ENCODE peak calls at places on chromosomes 2 and 18, in ten cellular contexts. K, C, J, N, L, U, A, M, X and P are unnamed samples.

GRCh38 chr2:100246163-100247145 is 75.8 kb downstream of the LONRF2 start:
- DNase-seq in K (no peak), C (no peak), J (no peak), N (no peak), L (peak), U (no peak), A (no peak), M (peak), X (no peak), P (peak)

GRCh38 chr2:69559696-69560482 is 83.7 kb downstream of the AAK1 start:
- DNase-seq in K (no peak), C (no peak), J (no peak), N (peak), L (peak), U (no peak), A (no peak), M (peak), X (peak), P (no peak)

GRCh38 chr2:83261591-83262136 is 1197.4 kb downstream of the SUCLG1 start:
- DNase-seq in K (no peak), C (no peak), J (no peak), N (no peak), L (no peak), U (no peak), A (no peak), M (no peak), X (no peak), P (no peak)

GRCh38 chr2:189177441-189177840 is 2.1 kb downstream of the COL5A2 start:
- DNase-seq in K (no peak), C (no peak), J (no peak), N (no peak), L (no peak), U (no peak), A (no peak), M (no peak), X (no peak), P (no peak)

GRCh38 chr2:38466849-38467767 is 90.0 kb upstream of the ATL2 start:
- DNase-seq in K (no peak), C (no peak), J (no peak), N (no peak), L (no peak), U (no peak), A (no peak), M (no peak), X (peak), P (no peak)

GRCh38 chr2:113203901-113204519 is 30.2 kb downstream of the PSD4 start:
- DNase-seq in K (peak), C (peak), J (peak), N (peak), L (peak), U (peak), A (peak), M (peak), X (peak), P (no peak)

GRCh38 chr2:228613133-228613532 is 431.6 kb upstream of the SPHKAP start:
- DNase-seq in K (peak), C (no peak), J (no peak), N (peak), L (no peak), U (no peak), A (no peak), M (no peak), X (peak), P (no peak)

GRCh38 chr2:143553261-143553660 is 424.0 kb downstream of the ARHGAP15 start:
- DNase-seq in K (no peak), C (no peak), J (no peak), N (no peak), L (no peak), U (no peak), A (no peak), M (no peak), X (peak), P (no peak)

GRCh38 chr2:119683074-119683716 is 4.2 kb downstream of the TMEM177 start:
- DNase-seq in K (no peak), C (no peak), J (no peak), N (no peak), L (no peak), U (no peak), A (no peak), M (no peak), X (no peak), P (no peak)

GRCh38 chr18:48656582-48656981 is 117.8 kb downstream of the CTIF start:
- DNase-seq in K (no peak), C (no peak), J (no peak), N (no peak), L (peak), U (no peak), A (no peak), M (no peak), X (peak), P (no peak)

GRCh38 chr18:57437782-57438668 is 2.9 kb downstream of the ONECUT2 start:
- DNase-seq in K (no peak), C (no peak), J (no peak), N (peak), L (peak), U (no peak), A (peak), M (peak), X (peak), P (no peak)

GRCh38 chr2:188978291-188979081 is 4.3 kb downstream of the COL3A1 start:
- DNase-seq in K (peak), C (no peak), J (peak), N (no peak), L (no peak), U (no peak), A (no peak), M (no peak), X (peak), P (no peak)

GRCh38 chr18:59454909-59455727 is 96.1 kb upstream of the LMAN1 start:
- DNase-seq in K (no peak), C (no peak), J (no peak), N (no peak), L (peak), U (no peak), A (no peak), M (no peak), X (peak), P (no peak)

GRCh38 chr2:110768591-110768990 is 36.2 kb downstream of the ACOXL start:
- DNase-seq in K (no peak), C (no peak), J (no peak), N (no peak), L (no peak), U (no peak), A (no peak), M (no peak), X (no peak), P (no peak)

GRCh38 chr2:241863021-241863954 is 4.6 kb upstream of the PDCD1 start:
- DNase-seq in K (no peak), C (no peak), J (no peak), N (no peak), L (peak), U (no peak), A (peak), M (no peak), X (peak), P (no peak)

GRCh38 chr2:190466819-190467444 is 58.8 kb downstream of the MFSD6 start:
- DNase-seq in K (no peak), C (no peak), J (no peak), N (no peak), L (peak), U (no peak), A (no peak), M (no peak), X (no peak), P (no peak)

GRCh38 chr2:8268172-8268783 is 413.6 kb upstream of the ID2 start:
- DNase-seq in K (no peak), C (no peak), J (no peak), N (no peak), L (no peak), U (no peak), A (no peak), M (no peak), X (no peak), P (no peak)

GRCh38 chr2:28252308-28252707 is 140.3 kb upstream of the FOSL2 start:
- DNase-seq in K (no peak), C (no peak), J (no peak), N (no peak), L (no peak), U (no peak), A (no peak), M (no peak), X (no peak), P (no peak)

GRCh38 chr2:9205963-9206948 is at the start of gene ASAP2:
- DNase-seq in K (peak), C (peak), J (no peak), N (peak), L (peak), U (peak), A (peak), M (peak), X (peak), P (peak)

GRCh38 chr2:127929449-127929848 is 43.7 kb upstream of the AMMECR1L start:
- DNase-seq in K (no peak), C (no peak), J (no peak), N (no peak), L (no peak), U (no peak), A (no peak), M (no peak), X (no peak), P (no peak)

GRCh38 chr2:11155326-11156059 is at the start of gene SLC66A3:
- DNase-seq in K (no peak), C (peak), J (no peak), N (peak), L (no peak), U (peak), A (no peak), M (no peak), X (peak), P (peak)

GRCh38 chr18:11407900-11408299 is 201.5 kb upstream of the SLC35G4 start:
- DNase-seq in K (no peak), C (no peak), J (no peak), N (no peak), L (no peak), U (no peak), A (no peak), M (no peak), X (peak), P (no peak)

GRCh38 chr2:186925514-186925913 is 76.5 kb upstream of the ZSWIM2 start:
- DNase-seq in K (no peak), C (no peak), J (no peak), N (no peak), L (no peak), U (no peak), A (no peak), M (no peak), X (no peak), P (no peak)

GRCh38 chr2:238163494-238164198 is 4.9 kb downstream of the ERFE start:
- DNase-seq in K (no peak), C (no peak), J (no peak), N (no peak), L (peak), U (no peak), A (no peak), M (no peak), X (no peak), P (peak)

GRCh38 chr2:224208034-224208433 is 168.9 kb upstream of the SERPINE2 start:
- DNase-seq in K (no peak), C (no peak), J (no peak), N (no peak), L (no peak), U (no peak), A (no peak), M (no peak), X (no peak), P (no peak)

GRCh38 chr2:223416826-223417610 is 185.1 kb downstream of the SCG2 start:
- DNase-seq in K (no peak), C (no peak), J (no peak), N (no peak), L (no peak), U (no peak), A (no peak), M (no peak), X (peak), P (no peak)

GRCh38 chr18:63159590-63159989 is 160.0 kb downstream of the BCL2 start:
- DNase-seq in K (no peak), C (no peak), J (no peak), N (no peak), L (no peak), U (no peak), A (no peak), M (no peak), X (no peak), P (no peak)

GRCh38 chr18:51123936-51124486 is 73.5 kb downstream of the MEX3C start:
- DNase-seq in K (no peak), C (no peak), J (no peak), N (no peak), L (no peak), U (no peak), A (no peak), M (no peak), X (no peak), P (no peak)

GRCh38 chr2:117948585-117948984 is 65.3 kb downstream of the CCDC93 start:
- DNase-seq in K (no peak), C (no peak), J (no peak), N (no peak), L (no peak), U (no peak), A (no peak), M (no peak), X (no peak), P (no peak)

GRCh38 chr2:21263622-21264021 is 139.9 kb downstream of the TDRD15 start:
- DNase-seq in K (no peak), C (no peak), J (no peak), N (no peak), L (no peak), U (no peak), A (no peak), M (no peak), X (no peak), P (no peak)

GRCh38 chr2:39620067-39620466 is 45.6 kb upstream of the TMEM178A start:
- DNase-seq in K (peak), C (no peak), J (peak), N (peak), L (peak), U (peak), A (no peak), M (no peak), X (peak), P (no peak)